ENCODE peak calls at places on chromosomes 11 and 22, in five cellular contexts. X, V, C, A and L are unnamed samples.

GRCh38 chr11:108241370-108242037 is 18.6 kb downstream of the ATM start:
- DNase-seq in X (no peak), V (no peak), C (no peak), A (no peak), L (no peak)

GRCh38 chr11:126337472-126338241 is 17.8 kb upstream of the ST3GAL4 start:
- DNase-seq in X (no peak), V (no peak), C (no peak), A (no peak), L (no peak)

GRCh38 chr11:93099811-93100210 is 98.0 kb downstream of the SLC36A4 start:
- DNase-seq in X (no peak), V (peak; percentile 32), C (no peak), A (peak; percentile 24), L (peak; percentile 83)

GRCh38 chr11:69144316-69144715 is 11.4 kb upstream of the SMIM38 start:
- DNase-seq in X (no peak), V (no peak), C (no peak), A (no peak), L (no peak)

GRCh38 chr11:19819148-19819547 is 106.5 kb downstream of the NAV2 start:
- DNase-seq in X (no peak), V (no peak), C (no peak), A (no peak), L (no peak)

GRCh38 chr22:36741204-36741793 is 34.6 kb downstream of the IFT27 start:
- DNase-seq in X (no peak), V (peak; percentile 42), C (no peak), A (peak; percentile 14), L (peak; percentile 24)

GRCh38 chr22:37563153-37564081 is 3.1 kb downstream of the CDC42EP1 start:
- DNase-seq in X (peak; percentile 94), V (peak; percentile 95), C (no peak), A (peak; percentile 97), L (peak; percentile 98)

GRCh38 chr11:86617502-86617901 is 54.9 kb downstream of the ME3 start:
- DNase-seq in X (no peak), V (no peak), C (no peak), A (no peak), L (no peak)

GRCh38 chr11:109486129-109486528 is 64.1 kb downstream of the C11orf87 start:
- DNase-seq in X (no peak), V (no peak), C (no peak), A (no peak), L (no peak)

GRCh38 chr11:10551845-10552352 is 10.9 kb upstream of the RNF141 start:
- DNase-seq in X (no peak), V (no peak), C (no peak), A (no peak), L (no peak)

GRCh38 chr11:46119352-46120216 is 1.7 kb downstream of the PHF21A start:
- DNase-seq in X (peak; percentile 50), V (peak; percentile 47), C (peak; percentile 18), A (peak; percentile 82), L (peak; percentile 75)

GRCh38 chr22:37019309-37020191 is at the start of the genes MPST and TST:
- DNase-seq in X (peak; percentile 66), V (peak; percentile 91), C (peak; percentile 13), A (peak; percentile 77), L (peak; percentile 80)

GRCh38 chr11:2264366-2265011 is 5.9 kb downstream of the ASCL2 start:
- DNase-seq in X (no peak), V (no peak), C (no peak), A (no peak), L (no peak)

GRCh38 chr11:10727259-10727851 is 23.7 kb upstream of the CTR9 start:
- DNase-seq in X (no peak), V (peak; percentile 71), C (no peak), A (peak; percentile 7), L (peak; percentile 65)

GRCh38 chr22:17808688-17809403 is 34.6 kb upstream of the BID start:
- DNase-seq in X (no peak), V (no peak), C (no peak), A (peak; percentile 24), L (no peak)

GRCh38 chr22:27108425-27109114 is 451.2 kb downstream of the MIAT start:
- DNase-seq in X (peak; percentile 38), V (no peak), C (no peak), A (peak; percentile 60), L (no peak)

GRCh38 chr22:20810645-20811044 is 36.7 kb downstream of the SERPIND1 start:
- DNase-seq in X (no peak), V (no peak), C (no peak), A (no peak), L (no peak)

GRCh38 chr22:17897411-17897810 is 123.1 kb upstream of the BID start:
- DNase-seq in X (no peak), V (no peak), C (no peak), A (no peak), L (no peak)

GRCh38 chr11:132111781-132112380 is 741.5 kb downstream of the NTM start:
- DNase-seq in X (no peak), V (peak; percentile 71), C (no peak), A (peak; percentile 92), L (peak; percentile 95)

GRCh38 chr11:70073881-70074371 is 4.2 kb upstream of the ANO1 start:
- DNase-seq in X (no peak), V (peak; percentile 54), C (no peak), A (peak; percentile 51), L (peak; percentile 72)

GRCh38 chr11:14873632-14874031 is 18.4 kb downstream of the CYP2R1 start:
- DNase-seq in X (no peak), V (no peak), C (no peak), A (no peak), L (no peak)

GRCh38 chr22:44384563-44384940 is 71.8 kb upstream of the SHISAL1 start:
- DNase-seq in X (no peak), V (no peak), C (no peak), A (no peak), L (no peak)

GRCh38 chr11:5596611-5597201 is at the start of gene TRIM6:
- DNase-seq in X (peak; percentile 71), V (peak; percentile 53), C (no peak), A (peak; percentile 70), L (peak; percentile 66)

GRCh38 chr11:61697093-61697492 is 16.9 kb downstream of the DAGLA start:
- DNase-seq in X (peak; percentile 49), V (no peak), C (no peak), A (no peak), L (no peak)

GRCh38 chr11:20388096-20389055 is 860 bp downstream of the PRMT3 start:
- DNase-seq in X (peak; percentile 17), V (peak; percentile 32), C (no peak), A (peak; percentile 12), L (peak; percentile 45)

GRCh38 chr11:131889146-131889577 is 518.7 kb downstream of the NTM start:
- DNase-seq in X (peak; percentile 33), V (peak; percentile 44), C (no peak), A (peak; percentile 89), L (peak; percentile 87)

GRCh38 chr11:30763951-30764350 is 177.8 kb upstream of the MPPED2 start:
- DNase-seq in X (no peak), V (no peak), C (no peak), A (no peak), L (no peak)

GRCh38 chr11:18757742-18758294 is 31.8 kb upstream of the IGSF22 start:
- DNase-seq in X (no peak), V (no peak), C (no peak), A (peak; percentile 25), L (no peak)

GRCh38 chr11:93517041-93517440 is 26.1 kb downstream of the SMCO4 start:
- DNase-seq in X (no peak), V (no peak), C (no peak), A (no peak), L (no peak)

GRCh38 chr22:38758276-38758945 is 2.6 kb upstream of the SUN2 start:
- DNase-seq in X (no peak), V (no peak), C (peak; percentile 34), A (no peak), L (no peak)

GRCh38 chr11:80773919-80774318 is 1333.1 kb upstream of the TENM4 start:
- DNase-seq in X (no peak), V (no peak), C (no peak), A (no peak), L (no peak)

GRCh38 chr11:72599325-72600117 is 74.7 kb downstream of the PDE2A start:
- DNase-seq in X (no peak), V (no peak), C (no peak), A (no peak), L (peak; percentile 23)